ENCODE peak calls at places on chromosomes 5 and 9, in seven cellular contexts. M is HAP-1; K is effector memory CD4-positive, alpha-beta T cell; T is aorta; N is CD4-positive, alpha-beta memory T cell; Z is DND-41; L is CD8-positive, alpha-beta memory T cell. Q is an unnamed sample. For H3K4me1, the result is how much of the 10 kb centered on the place peaks cover.

GRCh38 chr9:113809192-113809482 is 67.0 kb upstream of the ZNF618 start:
- DNase-seq in M (no peak), K (no peak), T (no peak), N (no peak), Z (no peak), L (no peak), Q (no peak)

GRCh38 chr9:125959980-125960619 is 212.9 kb downstream of the PBX3 start:
- DNase-seq in M (no peak), K (no peak), T (no peak), N (no peak), Z (no peak), L (no peak), Q (no peak)

GRCh38 chr5:75081510-75081909 is 29.2 kb upstream of the GCNT4 start:
- DNase-seq in M (no peak), K (no peak), T (no peak), N (no peak), Z (no peak), L (no peak), Q (no peak)

GRCh38 chr9:33818167-33818831 is 1.3 kb downstream of the UBE2R2 start:
- DNase-seq in M (no peak), K (no peak), T (no peak), N (no peak), Z (peak), L (no peak), Q (no peak)

GRCh38 chr5:114565871-114566270 is 204.0 kb downstream of the KCNN2 start:
- DNase-seq in M (no peak), K (no peak), T (no peak), N (no peak), Z (no peak), L (no peak), Q (no peak)

GRCh38 chr5:134000696-134001453 is 3.9 kb downstream of the VDAC1 start:
- DNase-seq in M (no peak), K (no peak), T (no peak), N (no peak), Z (no peak), L (no peak), Q (no peak)

GRCh38 chr5:6747103-6747502 is 33.9 kb downstream of the TENT4A start:
- DNase-seq in M (no peak), K (no peak), T (no peak), N (no peak), Z (no peak), L (no peak), Q (no peak)

GRCh38 chr5:93585054-93585751 is 2.2 kb downstream of the NR2F1 start:
- DNase-seq in M (peak), K (no peak), T (no peak), N (no peak), Z (no peak), L (no peak), Q (no peak)

GRCh38 chr9:109411818-109412352 is 86.2 kb downstream of the PTPN3 start:
- DNase-seq in M (peak), K (no peak), T (no peak), N (no peak), Z (peak), L (no peak), Q (no peak)

GRCh38 chr9:137301086-137301947 is 754 bp downstream of the NRARP start:
- DNase-seq in M (peak), K (no peak), T (peak), N (no peak), Z (no peak), L (no peak), Q (peak)

GRCh38 chr9:127927457-127928231 is 2.9 kb downstream of the PIP5KL1 start:
- DNase-seq in M (peak), K (peak), T (no peak), N (peak), Z (no peak), L (peak), Q (peak)

GRCh38 chr9:114289106-114289505 is 33.8 kb upstream of the ORM1 start:
- DNase-seq in M (no peak), K (no peak), T (peak), N (no peak), Z (no peak), L (no peak), Q (peak)

GRCh38 chr5:179603308-179603707 is 20.2 kb downstream of the HNRNPH1 start:
- DNase-seq in M (no peak), K (no peak), T (no peak), N (no peak), Z (no peak), L (no peak), Q (no peak)

GRCh38 chr5:1512541-1513291 is 11.0 kb downstream of the LPCAT1 start:
- DNase-seq in M (peak), K (no peak), T (peak), N (no peak), Z (peak), L (no peak), Q (peak)

GRCh38 chr5:108707145-108707544 is 40.6 kb upstream of the FER start:
- DNase-seq in M (no peak), K (no peak), T (no peak), N (no peak), Z (no peak), L (no peak), Q (no peak)

GRCh38 chr9:75715360-75715759 is 175.1 kb upstream of the PCSK5 start:
- DNase-seq in M (no peak), K (no peak), T (no peak), N (no peak), Z (no peak), L (no peak), Q (no peak)

GRCh38 chr5:96569332-96569731 is 92.8 kb upstream of the CAST start:
- DNase-seq in M (no peak), K (no peak), T (no peak), N (no peak), Z (no peak), L (no peak), Q (no peak)

GRCh38 chr9:127741831-127742434 is 6.8 kb upstream of the TOR2A start:
- DNase-seq in M (peak), K (no peak), T (no peak), N (no peak), Z (no peak), L (no peak), Q (peak)

GRCh38 chr5:115979628-115980041 is 17.4 kb downstream of the LVRN start:
- DNase-seq in M (no peak), K (no peak), T (no peak), N (no peak), Z (no peak), L (no peak), Q (no peak)

GRCh38 chr9:116763665-116764064 is 76.6 kb downstream of the TRIM32 start:
- DNase-seq in M (no peak), K (no peak), T (no peak), N (no peak), Z (no peak), L (no peak), Q (no peak)
- H3K4me1 ChIP-seq in M (under half), K (under half), T (under half), N (under half), Z (under half), L (under half), Q (under half)

DNA sequence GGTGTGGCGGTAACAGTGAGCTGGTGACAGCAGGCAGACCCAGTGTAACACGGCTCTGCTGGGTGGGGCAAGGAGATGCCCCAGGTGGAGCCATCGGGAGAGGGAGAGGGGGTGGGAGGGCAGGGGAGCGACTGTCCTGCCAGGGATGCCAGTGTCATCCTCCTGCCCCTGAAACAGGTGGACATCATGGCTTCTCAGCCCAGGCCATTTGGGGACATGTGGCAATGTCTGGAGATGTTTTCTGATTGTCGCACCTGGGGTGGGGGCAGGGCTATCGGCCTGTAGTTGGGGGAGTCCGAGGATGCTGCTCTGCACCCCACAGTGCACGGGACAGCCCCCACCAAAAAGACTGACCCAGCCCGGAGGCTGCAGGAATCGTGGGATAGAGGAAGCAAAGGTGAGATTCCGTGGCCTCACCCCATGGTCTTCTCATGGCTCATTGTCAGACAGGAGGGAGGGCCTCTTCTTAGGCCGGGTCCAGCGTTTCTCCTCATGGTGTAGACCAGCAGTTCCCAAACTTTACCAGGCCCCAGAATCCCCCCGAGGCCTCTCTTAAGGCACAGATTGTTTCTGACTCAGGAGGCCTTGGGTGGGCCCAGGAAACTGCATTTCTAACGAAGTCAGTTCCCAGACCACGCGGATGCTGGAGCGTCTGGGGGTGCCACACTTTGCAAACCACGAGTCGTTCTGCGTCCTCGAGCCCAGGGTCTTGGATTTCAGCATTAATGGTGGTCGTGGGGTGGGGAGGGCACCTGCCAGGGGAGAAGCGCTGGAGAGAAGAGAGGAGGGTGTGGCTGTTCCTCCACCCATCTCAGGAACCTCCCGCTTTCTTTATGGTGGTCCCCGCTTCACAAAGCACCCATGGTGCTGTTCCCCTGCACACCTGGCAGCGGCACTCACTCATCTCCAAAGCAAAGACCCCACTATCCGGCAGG is 11.0 kb downstream of the COL5A1 start:
- DNase-seq in M (no peak), K (no peak), T (peak), N (no peak), Z (no peak), L (no peak), Q (no peak)
- H3K4me1 ChIP-seq in M (under half), K (under half), T (under half), N (under half), Z (under half), L (under half), Q (under half)

GRCh38 chr9:14351206-14351605 is 37.3 kb upstream of the NFIB start:
- DNase-seq in M (no peak), K (no peak), T (no peak), N (no peak), Z (no peak), L (no peak), Q (no peak)
- H3K4me1 ChIP-seq in M (under half), K (under half), T (under half), N (under half), Z (under half), L (under half), Q (under half)

GRCh38 chr5:149450199-149450598 is 71.1 kb upstream of the IL17B start:
- DNase-seq in M (no peak), K (no peak), T (peak), N (no peak), Z (no peak), L (no peak), Q (no peak)

GRCh38 chr5:149452007-149452664 is 73.0 kb upstream of the IL17B start:
- DNase-seq in M (no peak), K (no peak), T (no peak), N (no peak), Z (no peak), L (no peak), Q (peak)

GRCh38 chr5:149455889-149456409 is 76.9 kb upstream of the IL17B start:
- DNase-seq in M (no peak), K (no peak), T (no peak), N (no peak), Z (no peak), L (no peak), Q (no peak)

GRCh38 chr5:149453618-149454415 is 74.7 kb upstream of the IL17B start:
- DNase-seq in M (no peak), K (no peak), T (no peak), N (no peak), Z (no peak), L (no peak), Q (no peak)

DNA sequence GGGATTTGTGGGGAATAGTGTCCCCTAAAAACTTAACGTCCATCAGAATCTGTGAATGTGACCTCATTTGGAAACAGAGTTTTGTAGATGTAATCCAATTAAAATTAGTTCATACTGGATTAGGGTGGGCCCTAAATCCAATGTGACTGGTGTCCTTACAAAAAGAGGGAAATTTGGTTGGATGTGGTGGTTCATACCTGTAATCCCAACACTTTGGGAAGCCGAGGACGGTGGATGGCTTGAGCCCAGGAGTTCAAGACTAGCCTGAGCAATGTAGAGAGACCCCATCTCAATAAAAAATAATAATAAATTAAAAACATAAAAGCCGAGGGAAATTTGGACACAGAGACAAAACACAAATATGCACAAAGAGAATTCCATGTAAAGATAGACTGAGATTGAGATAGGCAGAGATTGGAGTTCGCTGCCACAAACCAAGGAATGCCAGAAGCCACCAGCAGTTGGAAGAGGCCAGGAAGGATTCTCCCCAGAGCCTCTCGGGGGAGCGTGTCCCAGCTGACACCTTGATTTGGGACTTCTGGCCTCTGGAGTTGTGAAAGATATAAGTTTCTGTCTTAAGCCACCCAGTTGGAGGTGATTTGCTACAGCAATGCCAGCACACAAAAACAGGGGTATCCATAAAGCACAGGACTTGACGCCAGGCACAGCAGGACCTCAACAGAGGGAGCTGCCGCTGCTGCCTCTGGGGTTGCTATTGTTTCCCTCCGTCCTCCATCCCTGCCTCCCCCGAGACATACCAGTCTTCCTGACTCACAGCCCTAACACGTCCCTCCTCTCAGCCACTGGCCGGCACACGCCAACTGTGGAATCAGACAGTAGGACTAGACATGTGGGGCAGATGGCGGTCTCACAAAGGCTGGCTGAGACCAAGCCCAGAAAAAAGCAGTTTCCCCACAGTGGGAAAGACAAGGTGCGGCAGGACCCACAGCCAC is 73.8 kb upstream of the IL17B start:
- DNase-seq in M (no peak), K (no peak), T (peak), N (no peak), Z (no peak), L (no peak), Q (no peak)
- H3K4me1 ChIP-seq in M (under half), K (under half), T (under half), N (under half), Z (under half), L (under half), Q (half or more)

DNA sequence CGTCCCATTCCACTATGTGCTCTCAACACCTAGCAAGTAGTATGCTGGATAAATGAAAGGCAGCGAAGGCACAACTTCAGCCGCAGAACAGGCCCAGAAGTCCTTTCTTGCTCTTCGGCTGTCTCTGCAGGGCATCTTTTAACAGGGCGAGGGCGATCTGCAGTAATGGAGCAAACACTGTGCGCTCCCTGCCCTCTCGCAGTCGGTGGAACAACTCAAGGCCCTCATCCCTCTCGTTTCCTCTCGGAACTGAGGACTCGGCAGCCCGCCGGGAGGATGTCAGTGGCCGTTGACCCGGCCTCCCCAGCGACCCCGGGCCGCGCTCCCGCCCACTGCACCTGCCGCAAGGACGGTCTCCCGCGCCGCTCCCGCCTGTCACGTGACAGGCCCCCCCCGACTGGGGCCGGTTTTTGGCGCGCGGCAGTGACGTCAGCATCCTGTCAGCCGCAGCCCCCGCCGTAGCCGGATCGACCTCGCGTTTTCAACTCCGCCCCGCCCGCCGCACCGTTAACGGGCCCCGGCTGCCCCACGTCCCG is 1.1 kb downstream of the ZNF367 start:
- DNase-seq in M (peak), K (peak), T (peak), N (peak), Z (peak), L (peak), Q (peak)
- H3K4me1 ChIP-seq in M (under half), K (under half), T (under half), N (half or more), Z (half or more), L (under half), Q (under half)

GRCh38 chr9:134351777-134352176 is 25.5 kb downstream of the RXRA start:
- DNase-seq in M (no peak), K (no peak), T (no peak), N (no peak), Z (no peak), L (no peak), Q (no peak)
- H3K4me1 ChIP-seq in M (under half), K (under half), T (under half), N (under half), Z (under half), L (under half), Q (half or more)

Q was measured in lower lobe of right lung.